ENCODE peak calls at places on chromosomes 7 and 10, in nine cellular contexts. Y, U, X, N, F, W, K, I and V are unnamed samples.

GRCh38 chr7:73971701-73972341 is 56.2 kb upstream of the ELN start:
- DNase-seq in F (no peak), X (no peak), K (peak; percentile 47), I (no peak), W (no peak), U (no peak), N (no peak), Y (no peak), V (no peak)

GRCh38 chr7:89623018-89623672 is 531.1 kb upstream of the STEAP1 start:
- DNase-seq in F (peak; percentile 4), N (peak; percentile 4), U (peak; percentile 6), Y (no peak), W (peak; percentile 3), X (peak; percentile 14), K (peak; percentile 23), I (peak; percentile 16), V (peak; percentile 47)

GRCh38 chr10:117553171-117553814 is 10.7 kb downstream of the EMX2 start:
- DNase-seq in U (no peak), N (no peak), Y (no peak), I (no peak), W (no peak), K (no peak), X (no peak), F (no peak), V (no peak)

GRCh38 chr10:133295426-133296320 is 13.0 kb downstream of the TUBGCP2 start:
- DNase-seq in N (no peak), F (no peak), X (no peak), I (no peak), U (no peak), W (no peak), K (no peak), Y (no peak), V (no peak)

GRCh38 chr7:15015545-15016314 is 113.2 kb upstream of the DGKB start:
- DNase-seq in K (peak; percentile 87), N (peak; percentile 24), U (peak; percentile 59), F (peak; percentile 43), I (peak; percentile 93), W (peak; percentile 67), X (peak; percentile 43), Y (no peak), V (peak; percentile 87)

GRCh38 chr10:72764151-72764550 is 72.2 kb downstream of the MCU start:
- DNase-seq in Y (no peak), K (no peak), I (no peak), U (peak; percentile 79), F (peak; percentile 86), W (peak; percentile 34), X (peak; percentile 43), N (peak; percentile 95), V (no peak)

GRCh38 chr10:28612877-28613276 is 64.4 kb upstream of the BAMBI start:
- DNase-seq in K (no peak), U (no peak), I (no peak), F (no peak), X (no peak), Y (no peak), W (no peak), N (no peak), V (no peak)

GRCh38 chr7:65264258-65264657 is 109.4 kb upstream of the ZNF92 start:
- DNase-seq in K (no peak), F (no peak), Y (no peak), I (no peak), N (no peak), U (no peak), W (no peak), X (no peak), V (no peak)

GRCh38 chr7:135714534-135715009 is 13.4 kb downstream of the SLC13A4 start:
- DNase-seq in W (peak; percentile 80), F (peak; percentile 77), X (peak; percentile 69), K (peak; percentile 67), Y (no peak), I (no peak), U (no peak), N (no peak), V (no peak)

GRCh38 chr7:28088032-28088431 is 92.6 kb downstream of the JAZF1 start:
- DNase-seq in F (peak; percentile 83), W (peak; percentile 51), U (no peak), K (no peak), N (no peak), X (no peak), Y (no peak), I (no peak), V (no peak)

GRCh38 chr7:123966936-123967335 is 41.9 kb downstream of the SPAM1 start:
- DNase-seq in I (no peak), Y (no peak), K (no peak), F (no peak), W (peak; percentile 31), N (no peak), U (no peak), X (no peak), V (no peak)

GRCh38 chr7:18573410-18574234 is 78.1 kb downstream of the HDAC9 start:
- DNase-seq in X (no peak), I (no peak), F (no peak), N (no peak), U (no peak), K (no peak), Y (peak; percentile 49), W (no peak), V (no peak)

GRCh38 chr7:106088014-106088413 is 24.1 kb downstream of the SYPL1 start:
- DNase-seq in Y (no peak), W (no peak), K (no peak), N (no peak), X (no peak), U (no peak), F (no peak), I (no peak), V (no peak)

GRCh38 chr10:30182191-30183075 is 123.0 kb upstream of the JCAD start:
- DNase-seq in Y (no peak), N (peak; percentile 98), F (peak; percentile 93), U (peak; percentile 91), W (peak; percentile 91), K (no peak), I (no peak), X (peak; percentile 27), V (no peak)

GRCh38 chr10:29386347-29386999 is 97.6 kb downstream of the LYZL1 start:
- DNase-seq in Y (no peak), W (peak; percentile 38), I (no peak), K (no peak), X (no peak), F (no peak), U (no peak), N (no peak), V (peak; percentile 18)

GRCh38 chr10:116689744-116690143 is 52.6 kb downstream of the HSPA12A start:
- DNase-seq in W (no peak), K (no peak), X (no peak), N (no peak), F (no peak), I (no peak), U (no peak), Y (no peak), V (no peak)

GRCh38 chr10:132466520-132467463 is 69.8 kb downstream of the PWWP2B start:
- DNase-seq in Y (peak; percentile 31), X (no peak), I (no peak), U (no peak), W (no peak), F (no peak), K (no peak), N (no peak), V (no peak)

GRCh38 chr10:31001740-31002139 is 29.9 kb downstream of the ZNF438 start:
- DNase-seq in I (no peak), K (no peak), U (no peak), N (no peak), X (no peak), W (no peak), Y (no peak), F (no peak), V (no peak)

GRCh38 chr10:49243139-49243538 is 54.9 kb upstream of the TMEM273 start:
- DNase-seq in K (no peak), X (no peak), U (no peak), F (no peak), N (no peak), I (no peak), W (no peak), Y (no peak), V (no peak)

GRCh38 chr10:5615263-5615820 is 51.1 kb downstream of the ASB13 start:
- DNase-seq in W (no peak), Y (no peak), X (no peak), I (no peak), F (peak; percentile 53), N (no peak), K (no peak), U (no peak), V (no peak)

GRCh38 chr10:116170815-116171250 is 102.2 kb downstream of the GFRA1 start:
- DNase-seq in W (peak; percentile 12), U (peak; percentile 57), I (no peak), N (peak; percentile 52), F (no peak), Y (no peak), K (no peak), X (peak; percentile 81), V (no peak)

GRCh38 chr10:63057509-63057908 is 75.6 kb upstream of the NRBF2 start:
- DNase-seq in N (no peak), F (no peak), I (no peak), K (no peak), X (no peak), W (no peak), Y (no peak), U (no peak), V (no peak)

GRCh38 chr10:124703372-124703771 is 40.8 kb downstream of the FAM53B start:
- DNase-seq in F (no peak), I (no peak), X (no peak), Y (no peak), U (no peak), W (no peak), K (no peak), N (no peak), V (no peak)

GRCh38 chr10:71021402-71021801 is 133.0 kb upstream of the PCBD1 start:
- DNase-seq in Y (no peak), F (no peak), N (no peak), K (no peak), I (no peak), X (no peak), W (no peak), U (no peak), V (no peak)

GRCh38 chr7:150465414-150465813 is 15.0 kb downstream of the GIMAP8 start:
- DNase-seq in N (no peak), X (no peak), U (no peak), W (no peak), K (no peak), Y (no peak), I (no peak), F (no peak), V (no peak)

GRCh38 chr7:45973725-45974532 is 52.9 kb upstream of the IGFBP3 start:
- DNase-seq in W (no peak), U (no peak), I (peak; percentile 38), N (no peak), K (no peak), X (no peak), Y (no peak), F (no peak), V (peak; percentile 65)

GRCh38 chr10:1011696-1012095 is 14.0 kb downstream of the IDI2 start:
- DNase-seq in X (no peak), F (no peak), N (no peak), K (no peak), Y (no peak), W (no peak), U (no peak), I (no peak), V (no peak)

GRCh38 chr7:106423836-106424475 is 139.2 kb upstream of the NAMPT start:
- DNase-seq in U (no peak), Y (no peak), F (no peak), K (no peak), N (no peak), I (no peak), W (no peak), X (no peak), V (no peak)

GRCh38 chr10:14153570-14154055 is 177.1 kb downstream of the FRMD4A start:
- DNase-seq in U (no peak), Y (peak; percentile 35), X (no peak), F (peak; percentile 34), K (no peak), W (peak; percentile 68), N (no peak), I (peak; percentile 11), V (no peak)

GRCh38 chr10:28008054-28008453 is 9.2 kb upstream of the ODAD2 start:
- DNase-seq in X (no peak), W (no peak), Y (no peak), U (no peak), F (no peak), I (no peak), N (no peak), K (no peak), V (no peak)

GRCh38 chr10:124248646-124249045 is 155.2 kb upstream of the CHST15 start:
- DNase-seq in W (no peak), I (no peak), N (no peak), U (no peak), K (no peak), X (no peak), F (no peak), Y (no peak), V (no peak)